ENCODE peak calls at places on chromosomes 4 and X, in eight cellular contexts. C is Panc1; V is kidney; H is upper lobe of right lung; J is ascending aorta; G is activated CD4-positive, CD25-positive, alpha-beta regulatory T cell treated with anti-CD3 and anti-CD28 coated beads, Interleukin-2, amount 50 U/mL, for 72 hours; T is GM12892; N is endothelial cell. U is an unnamed sample.

GRCh38 chr4:165522049-165522448 is 143.2 kb downstream of the CPE start:
- DNase-seq in J (no peak), N (no peak), G (no peak), V (no peak), T (no peak), H (no peak), C (no peak), U (no peak)

GRCh38 chr4:15929555-15929954 is 9.0 kb downstream of the FGFBP1 start:
- DNase-seq in J (no peak), G (no peak), C (no peak), H (no peak), T (no peak), V (no peak), N (no peak), U (no peak)

GRCh38 chrX:134685662-134686061 is 27.4 kb upstream of the PLAC1 start:
- DNase-seq in V (no peak), N (no peak), H (no peak), G (no peak), C (no peak), J (no peak), T (no peak), U (no peak)

GRCh38 chr4:104859601-104860000 is 287.1 kb upstream of the TET2 start:
- DNase-seq in V (no peak), C (no peak), N (no peak), J (no peak), G (no peak), T (no peak), H (no peak), U (no peak)

GRCh38 chr4:108885211-108885610 is 122.4 kb upstream of the ETNPPL start:
- DNase-seq in H (no peak), T (no peak), G (no peak), J (no peak), C (no peak), V (no peak), N (no peak), U (no peak)

GRCh38 chrX:37926700-37927099 is 79.3 kb upstream of the DYNLT3 start:
- DNase-seq in H (no peak), V (no peak), N (no peak), J (no peak), G (no peak), T (no peak), C (no peak), U (no peak)

GRCh38 chrX:79364306-79364705 is 2.8 kb downstream of the ITM2A start:
- DNase-seq in V (no peak), H (no peak), J (no peak), N (no peak), G (no peak), T (no peak), C (no peak), U (no peak)

GRCh38 chr4:140755811-140756291 is 334 bp downstream of the TBC1D9 start:
- DNase-seq in V (peak), G (peak), H (peak), N (peak), J (peak), T (peak), C (no peak), U (no peak)

GRCh38 chrX:24702362-24703184 is 8.9 kb downstream of the POLA1 start:
- DNase-seq in J (no peak), H (no peak), C (no peak), G (no peak), V (no peak), T (peak), N (no peak), U (no peak)

GRCh38 chrX:118724775-118725174 is 2.6 kb upstream of the IL13RA1 start:
- DNase-seq in N (no peak), G (no peak), T (no peak), H (no peak), V (no peak), J (no peak), C (no peak), U (no peak)

GRCh38 chrX:13653022-13653693 is at the start of gene TCEANC:
- DNase-seq in J (peak), H (peak), V (peak), T (peak), N (peak), G (peak), C (no peak), U (peak)

GRCh38 chrX:131827935-131828334 is 195.2 kb upstream of the STK26 start:
- DNase-seq in C (no peak), H (no peak), N (peak), G (no peak), J (no peak), V (no peak), T (no peak), U (no peak)

GRCh38 chr4:80239480-80239879 is 27.0 kb upstream of the FGF5 start:
- DNase-seq in J (no peak), N (no peak), G (no peak), C (no peak), T (no peak), H (no peak), V (no peak), U (no peak)

GRCh38 chr4:159655547-159655946 is 552.7 kb downstream of the RAPGEF2 start:
- DNase-seq in N (no peak), T (no peak), C (no peak), G (no peak), H (no peak), V (no peak), J (no peak), U (no peak)

GRCh38 chr4:53365121-53365485 is 758 bp downstream of the SCFD2 start:
- DNase-seq in G (no peak), T (no peak), H (no peak), V (no peak), C (no peak), J (no peak), N (peak), U (no peak)

GRCh38 chrX:86322913-86323312 is 174.7 kb downstream of the DACH2 start:
- DNase-seq in C (no peak), T (no peak), N (no peak), G (no peak), H (no peak), J (no peak), V (no peak), U (no peak)

GRCh38 chrX:11105080-11105479 is 6.1 kb upstream of the HCCS start:
- DNase-seq in C (no peak), G (no peak), N (no peak), V (no peak), J (no peak), H (no peak), T (no peak), U (no peak)

GRCh38 chrX:10617964-10618342 is 2.4 kb downstream of the MID1 start:
- DNase-seq in H (no peak), T (no peak), N (no peak), G (no peak), C (no peak), V (no peak), J (no peak), U (no peak)

GRCh38 chrX:66833426-66833825 is 194.5 kb upstream of the EDA2R start:
- DNase-seq in T (peak), H (no peak), G (no peak), N (no peak), V (no peak), C (no peak), J (no peak), U (no peak)

GRCh38 chrX:37331546-37331945 is 17.6 kb upstream of the PRRG1 start:
- DNase-seq in G (no peak), N (no peak), H (no peak), J (no peak), C (no peak), V (no peak), T (no peak), U (no peak)

GRCh38 chr4:163332526-163333405 is at the start of gene NPY1R:
- DNase-seq in J (peak), V (peak), C (peak), G (no peak), H (peak), T (no peak), N (peak), U (no peak)

GRCh38 chr4:53777244-53777984 is 186.1 kb upstream of the LNX1 start:
- DNase-seq in C (no peak), G (no peak), T (no peak), J (no peak), V (no peak), H (no peak), N (no peak), U (no peak)

GRCh38 chr4:1458581-1458980 is 52.3 kb upstream of the NKX1-1 start:
- DNase-seq in J (peak), T (no peak), N (no peak), H (peak), G (no peak), V (no peak), C (no peak), U (no peak)

GRCh38 chr4:79609853-79610252 is 201.8 kb upstream of the GK2 start:
- DNase-seq in C (no peak), J (no peak), N (no peak), V (no peak), H (no peak), G (no peak), T (no peak), U (no peak)

GRCh38 chr4:6724461-6725111 is 8.6 kb downstream of the BLOC1S4 start:
- DNase-seq in V (peak), T (no peak), J (no peak), H (no peak), C (no peak), N (no peak), G (no peak), U (no peak)

GRCh38 chr4:6267573-6267972 is 2.1 kb upstream of the WFS1 start:
- DNase-seq in G (no peak), J (no peak), V (no peak), C (no peak), N (no peak), T (no peak), H (no peak), U (no peak)

GRCh38 chrX:1283750-1284149 is 15.1 kb downstream of the CSF2RA start:
- DNase-seq in J (no peak), C (no peak), H (no peak), N (no peak), G (no peak), V (peak), T (no peak), U (no peak)

GRCh38 chr4:182918791-182919302 is 1.7 kb upstream of the DCTD start:
- DNase-seq in C (no peak), V (no peak), N (no peak), G (no peak), J (no peak), T (no peak), H (no peak), U (peak)

GRCh38 chrX:13750204-13750603 is 15.7 kb downstream of the OFD1 start:
- DNase-seq in J (no peak), C (no peak), V (no peak), H (no peak), N (no peak), T (no peak), G (no peak), U (no peak)

GRCh38 chr4:81756973-81757372 is 285.3 kb upstream of the RASGEF1B start:
- DNase-seq in C (no peak), H (no peak), J (no peak), N (no peak), G (no peak), V (no peak), T (no peak), U (no peak)

GRCh38 chr4:84099591-84099990 is 399.5 kb downstream of the NKX6-1 start:
- DNase-seq in C (no peak), N (no peak), T (no peak), J (no peak), V (no peak), H (no peak), G (no peak), U (no peak)

GRCh38 chrX:15043538-15043937 is 170.3 kb downstream of the MOSPD2 start:
- DNase-seq in J (no peak), V (no peak), N (no peak), G (no peak), T (no peak), H (no peak), C (no peak), U (no peak)

GRCh38 chrX:83984961-83985360 is 124.0 kb downstream of the CYLC1 start:
- DNase-seq in V (peak), N (no peak), H (no peak), C (no peak), T (no peak), G (no peak), J (no peak), U (no peak)